ENCODE peak calls at places on chromosome 1, in ten cellular contexts. One of them, this sample, is unnamed.
A peak's percentile ranks its signal among the peaks of the same experiment; 100 is the strongest.

GRCh38 chr1:9440763-9441194 is 98.5 kb upstream of the SLC25A33 start:
- DNase-seq in astrocyte: no peak
- DNase-seq in fibroblast of mammary gland: no peak
- DNase-seq in upper lobe of right lung: no peak
- DNase-seq in endodermal cell: no peak
- DNase-seq in tibial artery: peak; percentile 84
- DNase-seq in transverse colon: no peak
- DNase-seq in WERI-Rb-1: no peak
- DNase-seq in endothelial cell of umbilical vein: no peak
- DNase-seq in IMR-90: no peak
- DNase-seq in this sample: no peak

GRCh38 chr1:88801575-88802208 is 89.7 kb downstream of the GTF2B start:
- DNase-seq in astrocyte: peak; percentile 47
- DNase-seq in fibroblast of mammary gland: peak; percentile 59
- DNase-seq in upper lobe of right lung: no peak
- DNase-seq in endodermal cell: no peak
- DNase-seq in tibial artery: no peak
- DNase-seq in transverse colon: no peak
- DNase-seq in WERI-Rb-1: peak; percentile 44
- DNase-seq in endothelial cell of umbilical vein: peak; percentile 18
- DNase-seq in IMR-90: peak; percentile 42
- DNase-seq in this sample: peak; percentile 34

GRCh38 chr1:156069490-156070455 is 8.8 kb downstream of the RAB25 start:
- DNase-seq in astrocyte: no peak
- DNase-seq in fibroblast of mammary gland: no peak
- DNase-seq in upper lobe of right lung: no peak
- DNase-seq in endodermal cell: no peak
- DNase-seq in tibial artery: no peak
- DNase-seq in transverse colon: no peak
- DNase-seq in WERI-Rb-1: no peak
- DNase-seq in endothelial cell of umbilical vein: peak; percentile 52
- DNase-seq in IMR-90: no peak
- DNase-seq in this sample: no peak

GRCh38 chr1:78275906-78276690 is 214.7 kb upstream of the PTGFR start:
- DNase-seq in astrocyte: peak; percentile 46
- DNase-seq in fibroblast of mammary gland: no peak
- DNase-seq in upper lobe of right lung: no peak
- DNase-seq in endodermal cell: no peak
- DNase-seq in tibial artery: no peak
- DNase-seq in transverse colon: no peak
- DNase-seq in WERI-Rb-1: peak; percentile 47
- DNase-seq in endothelial cell of umbilical vein: no peak
- DNase-seq in IMR-90: no peak
- DNase-seq in this sample: no peak

GRCh38 chr1:157830887-157831286 is 10.7 kb downstream of the CD5L start:
- DNase-seq in astrocyte: no peak
- DNase-seq in fibroblast of mammary gland: no peak
- DNase-seq in upper lobe of right lung: no peak
- DNase-seq in endodermal cell: no peak
- DNase-seq in tibial artery: no peak
- DNase-seq in transverse colon: no peak
- DNase-seq in WERI-Rb-1: no peak
- DNase-seq in endothelial cell of umbilical vein: no peak
- DNase-seq in IMR-90: no peak
- DNase-seq in this sample: no peak

GRCh38 chr1:238281418-238281817 is 390.7 kb upstream of the ZP4 start:
- DNase-seq in astrocyte: peak; percentile 49
- DNase-seq in fibroblast of mammary gland: no peak
- DNase-seq in upper lobe of right lung: no peak
- DNase-seq in endodermal cell: no peak
- DNase-seq in tibial artery: no peak
- DNase-seq in transverse colon: no peak
- DNase-seq in WERI-Rb-1: no peak
- DNase-seq in endothelial cell of umbilical vein: no peak
- DNase-seq in IMR-90: no peak
- DNase-seq in this sample: no peak

GRCh38 chr1:110616587-110616986 is 10.4 kb upstream of the KCNA2 start:
- DNase-seq in astrocyte: no peak
- DNase-seq in fibroblast of mammary gland: peak; percentile 23
- DNase-seq in upper lobe of right lung: no peak
- DNase-seq in endodermal cell: peak; percentile 41
- DNase-seq in tibial artery: no peak
- DNase-seq in transverse colon: no peak
- DNase-seq in WERI-Rb-1: no peak
- DNase-seq in endothelial cell of umbilical vein: no peak
- DNase-seq in IMR-90: peak; percentile 10
- DNase-seq in this sample: no peak

GRCh38 chr1:172279951-172280350 is 140.5 kb upstream of the C1orf105 start:
- DNase-seq in astrocyte: peak; percentile 77
- DNase-seq in fibroblast of mammary gland: peak; percentile 50
- DNase-seq in upper lobe of right lung: no peak
- DNase-seq in endodermal cell: no peak
- DNase-seq in tibial artery: no peak
- DNase-seq in transverse colon: no peak
- DNase-seq in WERI-Rb-1: no peak
- DNase-seq in endothelial cell of umbilical vein: no peak
- DNase-seq in IMR-90: peak; percentile 45
- DNase-seq in this sample: no peak

GRCh38 chr1:156912861-156913808 is 7.3 kb upstream of the LRRC71 start:
- DNase-seq in astrocyte: no peak
- DNase-seq in fibroblast of mammary gland: peak; percentile 49
- DNase-seq in upper lobe of right lung: peak; percentile 85
- DNase-seq in endodermal cell: peak; percentile 86
- DNase-seq in tibial artery: no peak
- DNase-seq in transverse colon: no peak
- DNase-seq in WERI-Rb-1: no peak
- DNase-seq in endothelial cell of umbilical vein: no peak
- DNase-seq in IMR-90: no peak
- DNase-seq in this sample: no peak

DNA sequence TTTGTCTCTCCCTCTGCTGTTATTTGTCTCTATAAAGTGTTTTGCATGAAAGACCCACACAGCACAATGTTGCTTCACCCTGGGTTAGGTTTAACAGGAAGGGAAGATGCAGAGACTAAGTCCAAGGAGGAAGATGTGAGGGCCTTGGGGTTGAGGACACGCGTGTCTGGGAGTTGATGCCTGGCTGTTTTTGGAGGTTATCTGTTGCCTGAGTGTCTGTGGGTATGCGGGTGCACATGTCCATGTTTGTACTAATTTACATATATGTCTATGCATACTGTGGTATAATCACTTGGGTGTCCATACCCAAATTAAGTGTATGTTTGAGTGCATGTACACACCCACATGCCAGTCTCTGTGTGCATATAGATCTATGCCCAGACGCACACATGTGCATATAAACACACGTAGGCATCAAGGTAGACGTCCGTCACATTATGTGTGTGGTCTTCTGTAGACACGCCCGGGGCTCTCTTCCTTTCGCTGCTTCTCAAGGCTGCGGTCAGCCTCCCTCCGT is 970 bp upstream of the MAN1C1 start:
- DNase-seq in astrocyte: no peak
- DNase-seq in fibroblast of mammary gland: no peak
- DNase-seq in upper lobe of right lung: no peak
- DNase-seq in endodermal cell: no peak
- DNase-seq in tibial artery: no peak
- DNase-seq in transverse colon: no peak
- DNase-seq in WERI-Rb-1: no peak
- DNase-seq in endothelial cell of umbilical vein: peak; percentile 21
- DNase-seq in IMR-90: no peak
- DNase-seq in this sample: no peak
- H3K4me3 ChIP-seq in astrocyte: peak overlapping the region; percentile 52
- H3K4me3 ChIP-seq in fibroblast of mammary gland: peak overlapping the region; percentile 48
- H3K4me3 ChIP-seq in upper lobe of right lung: peak overlapping the region; percentile 63
- H3K4me3 ChIP-seq in endodermal cell: peak overlapping the region; percentile 75
- H3K4me3 ChIP-seq in tibial artery: peak overlapping the region; percentile 56
- H3K4me3 ChIP-seq in transverse colon: peak overlapping the region; percentile 64
- H3K4me3 ChIP-seq in WERI-Rb-1: peak overlapping the region; percentile 67
- H3K4me3 ChIP-seq in endothelial cell of umbilical vein: peak overlapping the region; percentile 23
- H3K4me3 ChIP-seq in IMR-90: peak overlapping the region; percentile 54
- H3K4me3 ChIP-seq in this sample: peak overlapping the region; percentile 45

GRCh38 chr1:159171254-159171687 is at the start of gene CADM3:
- DNase-seq in astrocyte: no peak
- DNase-seq in fibroblast of mammary gland: no peak
- DNase-seq in upper lobe of right lung: no peak
- DNase-seq in endodermal cell: peak; percentile 79
- DNase-seq in tibial artery: no peak
- DNase-seq in transverse colon: no peak
- DNase-seq in WERI-Rb-1: peak; percentile 33
- DNase-seq in endothelial cell of umbilical vein: no peak
- DNase-seq in IMR-90: no peak
- DNase-seq in this sample: no peak
- H3K4me3 ChIP-seq in astrocyte: peak within 1 kb of the TSS; percentile 9
- H3K4me3 ChIP-seq in fibroblast of mammary gland: peak within 1 kb of the TSS; percentile 50
- H3K4me3 ChIP-seq in upper lobe of right lung: no peak within 1 kb of the TSS
- H3K4me3 ChIP-seq in endodermal cell: peak within 1 kb of the TSS; percentile 87
- H3K4me3 ChIP-seq in tibial artery: peak within 1 kb of the TSS; percentile 12
- H3K4me3 ChIP-seq in transverse colon: peak within 1 kb of the TSS; percentile 41
- H3K4me3 ChIP-seq in WERI-Rb-1: peak within 1 kb of the TSS; percentile 27
- H3K4me3 ChIP-seq in endothelial cell of umbilical vein: no peak within 1 kb of the TSS
- H3K4me3 ChIP-seq in IMR-90: no peak within 1 kb of the TSS
- H3K4me3 ChIP-seq in this sample: peak within 1 kb of the TSS; percentile 35

GRCh38 chr1:4268262-4268889 is 368.3 kb upstream of the C1orf174 start:
- DNase-seq in astrocyte: no peak
- DNase-seq in fibroblast of mammary gland: no peak
- DNase-seq in upper lobe of right lung: no peak
- DNase-seq in endodermal cell: no peak
- DNase-seq in tibial artery: no peak
- DNase-seq in transverse colon: no peak
- DNase-seq in WERI-Rb-1: no peak
- DNase-seq in endothelial cell of umbilical vein: no peak
- DNase-seq in IMR-90: no peak
- DNase-seq in this sample: no peak

GRCh38 chr1:4267381-4268261 is 367.5 kb upstream of the C1orf174 start:
- DNase-seq in astrocyte: no peak
- DNase-seq in fibroblast of mammary gland: no peak
- DNase-seq in upper lobe of right lung: no peak
- DNase-seq in endodermal cell: no peak
- DNase-seq in tibial artery: no peak
- DNase-seq in transverse colon: no peak
- DNase-seq in WERI-Rb-1: no peak
- DNase-seq in endothelial cell of umbilical vein: no peak
- DNase-seq in IMR-90: no peak
- DNase-seq in this sample: no peak

GRCh38 chr1:4263699-4264098 is 363.6 kb upstream of the C1orf174 start:
- DNase-seq in astrocyte: no peak
- DNase-seq in fibroblast of mammary gland: no peak
- DNase-seq in upper lobe of right lung: no peak
- DNase-seq in endodermal cell: no peak
- DNase-seq in tibial artery: no peak
- DNase-seq in transverse colon: no peak
- DNase-seq in WERI-Rb-1: no peak
- DNase-seq in endothelial cell of umbilical vein: no peak
- DNase-seq in IMR-90: no peak
- DNase-seq in this sample: no peak

GRCh38 chr1:4268890-4269286 is 368.8 kb upstream of the C1orf174 start:
- DNase-seq in astrocyte: no peak
- DNase-seq in fibroblast of mammary gland: no peak
- DNase-seq in upper lobe of right lung: no peak
- DNase-seq in endodermal cell: peak; percentile 44
- DNase-seq in tibial artery: no peak
- DNase-seq in transverse colon: no peak
- DNase-seq in WERI-Rb-1: no peak
- DNase-seq in endothelial cell of umbilical vein: no peak
- DNase-seq in IMR-90: no peak
- DNase-seq in this sample: no peak

DNA sequence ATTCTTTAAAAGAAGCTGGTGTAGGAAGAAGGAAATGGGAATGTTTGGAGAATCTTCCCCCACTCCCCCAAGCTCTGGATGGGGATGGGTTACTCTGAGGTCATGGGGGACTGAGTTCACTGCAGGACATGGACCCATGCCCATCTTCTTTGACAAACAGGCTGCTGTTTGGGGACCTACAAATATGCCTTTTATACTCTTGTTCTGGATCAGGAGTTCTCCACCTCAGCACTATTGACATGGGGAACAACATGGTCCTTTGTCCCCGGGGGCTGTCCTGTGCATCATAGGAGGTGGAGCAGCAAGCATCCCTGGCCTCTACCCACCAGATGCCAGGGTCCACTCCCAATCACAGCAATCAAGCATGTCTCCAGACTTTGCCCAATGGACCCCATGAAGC is 365.8 kb upstream of the C1orf174 start:
- DNase-seq in astrocyte: no peak
- DNase-seq in fibroblast of mammary gland: no peak
- DNase-seq in upper lobe of right lung: no peak
- DNase-seq in endodermal cell: no peak
- DNase-seq in tibial artery: no peak
- DNase-seq in transverse colon: no peak
- DNase-seq in WERI-Rb-1: no peak
- DNase-seq in endothelial cell of umbilical vein: no peak
- DNase-seq in IMR-90: no peak
- DNase-seq in this sample: no peak
- H3K4me3 ChIP-seq in astrocyte: no peak overlapping the region
- H3K4me3 ChIP-seq in fibroblast of mammary gland: no peak overlapping the region
- H3K4me3 ChIP-seq in upper lobe of right lung: no peak overlapping the region
- H3K4me3 ChIP-seq in endodermal cell: peak overlapping the region; percentile 47
- H3K4me3 ChIP-seq in tibial artery: no peak overlapping the region
- H3K4me3 ChIP-seq in transverse colon: no peak overlapping the region
- H3K4me3 ChIP-seq in WERI-Rb-1: no peak overlapping the region
- H3K4me3 ChIP-seq in endothelial cell of umbilical vein: no peak overlapping the region
- H3K4me3 ChIP-seq in IMR-90: no peak overlapping the region
- H3K4me3 ChIP-seq in this sample: no peak overlapping the region

GRCh38 chr1:244012232-244012631 is 38.9 kb upstream of the ZBTB18 start:
- DNase-seq in astrocyte: peak; percentile 84
- DNase-seq in fibroblast of mammary gland: peak; percentile 70
- DNase-seq in upper lobe of right lung: no peak
- DNase-seq in endodermal cell: peak; percentile 56
- DNase-seq in tibial artery: no peak
- DNase-seq in transverse colon: no peak
- DNase-seq in WERI-Rb-1: no peak
- DNase-seq in endothelial cell of umbilical vein: peak; percentile 74
- DNase-seq in IMR-90: peak; percentile 78
- DNase-seq in this sample: peak; percentile 13

GRCh38 chr1:244010599-244011211 is 40.4 kb upstream of the ZBTB18 start:
- DNase-seq in astrocyte: peak; percentile 23
- DNase-seq in fibroblast of mammary gland: no peak
- DNase-seq in upper lobe of right lung: no peak
- DNase-seq in endodermal cell: no peak
- DNase-seq in tibial artery: no peak
- DNase-seq in transverse colon: no peak
- DNase-seq in WERI-Rb-1: no peak
- DNase-seq in endothelial cell of umbilical vein: no peak
- DNase-seq in IMR-90: no peak
- DNase-seq in this sample: no peak

GRCh38 chr1:244013100-244013499 is 38.0 kb upstream of the ZBTB18 start:
- DNase-seq in astrocyte: no peak
- DNase-seq in fibroblast of mammary gland: no peak
- DNase-seq in upper lobe of right lung: no peak
- DNase-seq in endodermal cell: no peak
- DNase-seq in tibial artery: no peak
- DNase-seq in transverse colon: no peak
- DNase-seq in WERI-Rb-1: no peak
- DNase-seq in endothelial cell of umbilical vein: no peak
- DNase-seq in IMR-90: no peak
- DNase-seq in this sample: no peak

GRCh38 chr1:244011251-244011650 is 39.8 kb upstream of the ZBTB18 start:
- DNase-seq in astrocyte: peak; percentile 34
- DNase-seq in fibroblast of mammary gland: peak; percentile 14
- DNase-seq in upper lobe of right lung: no peak
- DNase-seq in endodermal cell: no peak
- DNase-seq in tibial artery: no peak
- DNase-seq in transverse colon: no peak
- DNase-seq in WERI-Rb-1: no peak
- DNase-seq in endothelial cell of umbilical vein: peak; percentile 77
- DNase-seq in IMR-90: peak; percentile 59
- DNase-seq in this sample: no peak

GRCh38 chr1:244011796-244012195 is 39.3 kb upstream of the ZBTB18 start:
- DNase-seq in astrocyte: peak; percentile 10
- DNase-seq in fibroblast of mammary gland: no peak
- DNase-seq in upper lobe of right lung: no peak
- DNase-seq in endodermal cell: peak; percentile 48
- DNase-seq in tibial artery: no peak
- DNase-seq in transverse colon: no peak
- DNase-seq in WERI-Rb-1: no peak
- DNase-seq in endothelial cell of umbilical vein: peak; percentile 64
- DNase-seq in IMR-90: no peak
- DNase-seq in this sample: no peak
- H3K4me3 ChIP-seq in astrocyte: peak overlapping the region; percentile 47
- H3K4me3 ChIP-seq in fibroblast of mammary gland: no peak overlapping the region
- H3K4me3 ChIP-seq in upper lobe of right lung: no peak overlapping the region
- H3K4me3 ChIP-seq in endodermal cell: no peak overlapping the region
- H3K4me3 ChIP-seq in tibial artery: no peak overlapping the region
- H3K4me3 ChIP-seq in transverse colon: no peak overlapping the region
- H3K4me3 ChIP-seq in WERI-Rb-1: no peak overlapping the region
- H3K4me3 ChIP-seq in endothelial cell of umbilical vein: no peak overlapping the region
- H3K4me3 ChIP-seq in IMR-90: no peak overlapping the region
- H3K4me3 ChIP-seq in this sample: no peak overlapping the region

This sample was measured in skeletal muscle cell.